ENCODE peak calls at places on chromosomes 6 and 20, in four cellular contexts. O, X, S and B are unnamed samples.
A peak's percentile ranks its signal among the peaks of the same experiment; 100 is the strongest.

GRCh38 chr20:46348972-46349741 is 40.9 kb upstream of the CDH22 start:
- DNase-seq in O (peak; percentile 43), X (peak; percentile 73), S (peak; percentile 46), B (peak; percentile 81)

GRCh38 chr20:58102744-58103516 is 125.5 kb downstream of the ANKRD60 start:
- DNase-seq in O (no peak), X (no peak), S (no peak), B (no peak)

GRCh38 chr6:133467982-133468380 is 226.8 kb downstream of the EYA4 start:
- DNase-seq in O (no peak), X (no peak), S (no peak), B (no peak)

GRCh38 chr6:34529665-34530327 is 26.3 kb downstream of the SPDEF start:
- DNase-seq in O (peak; percentile 34), X (no peak), S (peak; percentile 38), B (no peak)

GRCh38 chr6:154474636-154475428 is 35.7 kb downstream of the CNKSR3 start:
- DNase-seq in O (peak; percentile 24), X (no peak), S (no peak), B (no peak)

GRCh38 chr6:22925920-22926587 is 356.7 kb downstream of the HDGFL1 start:
- DNase-seq in O (no peak), X (no peak), S (no peak), B (no peak)

GRCh38 chr6:28543671-28544131 is 18.0 kb downstream of the GPX5 start:
- DNase-seq in O (peak; percentile 10), X (no peak), S (no peak), B (peak; percentile 44)

GRCh38 chr6:158219229-158219628 is 51.1 kb downstream of the GTF2H5 start:
- DNase-seq in O (peak; percentile 45), X (no peak), S (no peak), B (no peak)

GRCh38 chr6:112877134-112878100 is 530.3 kb downstream of the RFPL4B start:
- DNase-seq in O (peak; percentile 2), X (no peak), S (no peak), B (no peak)

GRCh38 chr6:41735427-41736206 is at the start of gene TFEB:
- DNase-seq in O (peak; percentile 86), X (peak; percentile 95), S (peak; percentile 90), B (peak; percentile 94)

DNA sequence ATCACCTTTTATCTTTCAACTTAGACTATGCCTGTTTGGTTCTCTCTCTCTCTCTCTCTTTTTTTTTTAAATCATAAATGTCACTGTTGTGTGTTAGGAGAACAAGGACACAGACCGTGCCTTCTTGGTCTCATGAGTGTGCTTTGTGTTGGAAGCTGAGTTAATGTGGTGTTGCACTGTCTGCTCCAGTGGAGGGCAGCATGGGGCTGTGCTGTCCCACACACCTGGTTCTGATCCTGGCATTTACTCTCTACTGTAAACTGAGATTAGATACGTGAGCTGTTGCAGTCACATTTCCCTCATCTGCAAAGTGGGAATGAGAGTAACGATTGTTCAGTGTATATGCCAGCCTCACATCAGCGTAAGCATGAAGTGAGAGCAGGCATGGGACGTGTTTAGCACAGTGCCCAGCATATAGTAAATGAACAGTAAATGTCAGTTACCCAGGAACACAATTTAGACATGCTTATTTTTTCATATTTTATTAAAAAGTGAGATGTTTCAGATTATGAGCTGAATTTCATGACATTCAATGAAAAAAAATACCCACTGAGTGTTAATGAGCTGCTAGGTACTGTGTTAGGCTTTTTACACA is 161.1 kb downstream of the FARS2 start:
- DNase-seq in O (peak; percentile 33), X (peak; percentile 30), S (peak; percentile 34), B (peak; percentile 56)
- TF ChIP-seq HMGXB4 in O (no peak), X (no peak), S (no peak), B (no peak)

GRCh38 chr6:46706464-46706863 is 18.8 kb downstream of the TDRD6 start:
- DNase-seq in O (no peak), X (no peak), S (no peak), B (no peak)
- TF ChIP-seq HMGXB4 in O (no peak), X (no peak), S (no peak), B (no peak)

GRCh38 chr6:130326496-130326895 is 39.3 kb upstream of the TMEM200A start:
- DNase-seq in O (no peak), X (no peak), S (no peak), B (no peak)
- TF ChIP-seq HMGXB4 in O (no peak), X (no peak), S (no peak), B (no peak)

DNA sequence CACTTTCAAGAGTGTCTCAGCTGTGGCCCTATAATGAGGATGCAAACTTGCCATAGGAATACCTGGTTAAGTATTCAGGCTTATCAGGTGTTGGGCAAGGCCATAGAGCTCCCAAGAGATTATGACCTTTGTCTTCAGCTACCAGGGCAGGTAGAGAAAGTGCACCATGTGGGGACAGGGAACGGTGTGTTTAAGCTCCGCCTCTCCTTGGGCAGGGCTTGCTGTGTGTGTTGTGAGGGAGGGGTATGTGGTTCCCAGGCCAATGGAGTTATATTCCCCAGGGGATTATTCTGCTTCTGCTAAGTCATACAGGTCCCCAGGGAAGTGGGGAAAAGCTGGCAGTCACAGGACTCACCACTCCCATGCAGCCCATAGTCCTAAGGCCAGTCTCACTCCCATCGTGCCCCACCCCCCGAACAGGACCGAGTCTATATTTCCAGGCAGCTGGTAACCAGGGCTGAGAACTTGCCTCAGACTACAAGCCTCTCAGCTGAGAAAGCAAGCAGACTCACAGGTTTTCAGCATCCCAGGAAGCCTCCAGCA is 660.2 kb downstream of the HTR1B start:
- DNase-seq in O (no peak), X (no peak), S (no peak), B (no peak)
- TF ChIP-seq HMGXB4 in O (no peak), X (no peak), S (no peak), B (no peak)

GRCh38 chr20:23640018-23640872 is 2.5 kb upstream of the CST3 start:
- DNase-seq in O (no peak), X (no peak), S (no peak), B (no peak)
- TF ChIP-seq HMGXB4 in O (no peak), X (no peak), S (no peak), B (no peak)

DNA sequence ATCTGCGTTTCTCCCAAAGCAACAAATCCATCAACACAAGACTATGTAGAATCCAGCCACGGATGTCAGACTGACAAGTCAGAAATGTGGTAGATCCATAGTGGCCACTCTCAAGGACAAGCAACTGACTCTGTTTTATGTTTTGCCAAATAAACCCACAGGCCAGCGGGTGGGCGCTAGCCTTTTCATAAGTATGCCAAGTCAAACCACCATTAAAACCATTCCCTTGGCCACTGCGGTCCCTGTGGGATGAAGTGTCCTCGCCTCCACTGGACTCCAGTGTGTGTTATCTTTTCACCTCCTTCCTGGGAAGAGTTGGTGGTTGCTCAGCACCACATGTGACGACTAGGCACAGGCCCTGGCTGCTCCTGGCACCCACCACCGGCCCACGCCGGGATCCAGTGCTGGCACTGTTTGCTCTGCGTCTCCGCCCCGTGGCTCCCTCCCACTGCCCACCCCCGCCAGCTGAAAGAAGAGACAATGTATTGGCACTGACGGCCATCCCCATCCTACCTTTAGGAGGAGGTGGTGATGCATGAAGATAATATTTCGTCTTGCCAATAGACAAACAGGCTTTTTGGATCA is 103.4 kb downstream of the FOXC1 start:
- DNase-seq in O (no peak), X (no peak), S (no peak), B (no peak)
- TF ChIP-seq HMGXB4 in O (no peak), X (no peak), S (no peak), B (no peak)